ENCODE peak calls at places on chromosomes 5 and 9, in five cellular contexts. W, U, G, J and L are unnamed samples.
A peak's percentile ranks its signal among the peaks of the same experiment; 100 is the strongest.

GRCh38 chr5:98771389-98772109 is 1.9 kb upstream of the RGMB start:
- ATAC-seq in W (peak; percentile 43), J (no peak), G (peak; percentile 10), U (peak; percentile 48), L (no peak)

GRCh38 chr5:14801792-14802191 is 69.8 kb downstream of the ANKH start:
- ATAC-seq in G (no peak), J (no peak), W (no peak), U (no peak), L (no peak)

GRCh38 chr9:76378367-76379073 is 15.7 kb downstream of the RFK start:
- ATAC-seq in G (no peak), U (no peak), W (no peak), J (no peak), L (no peak)

GRCh38 chr9:37514999-37515398 is 29.3 kb downstream of the POLR1E start:
- ATAC-seq in J (no peak), U (no peak), W (no peak), G (no peak), L (no peak)

GRCh38 chr5:149872351-149873040 is 72.1 kb downstream of the PDE6A start:
- ATAC-seq in G (peak; percentile 68), W (peak; percentile 72), J (no peak), U (peak; percentile 57), L (no peak)

GRCh38 chr9:33220681-33221567 is 19.0 kb upstream of the SPINK4 start:
- ATAC-seq in U (peak; percentile 23), G (peak; percentile 74), J (no peak), W (peak; percentile 42), L (peak; percentile 53)

GRCh38 chr9:5909999-5910398 is 19.3 kb downstream of the MLANA start:
- ATAC-seq in U (no peak), J (no peak), W (no peak), G (no peak), L (no peak)

GRCh38 chr9:95626341-95626740 is 109.6 kb upstream of the PTCH1 start:
- ATAC-seq in U (no peak), W (no peak), J (no peak), G (no peak), L (no peak)

GRCh38 chr5:32138839-32139493 is 35.2 kb downstream of the GOLPH3 start:
- ATAC-seq in U (no peak), G (peak; percentile 47), J (no peak), W (no peak), L (no peak)

GRCh38 chr5:178131446-178131996 is 707 bp downstream of the RMND5B start:
- ATAC-seq in J (no peak), W (no peak), G (no peak), U (no peak), L (no peak)

GRCh38 chr9:88991066-88992030 is at the start of gene S1PR3:
- ATAC-seq in G (peak; percentile 73), U (peak; percentile 87), W (peak; percentile 80), J (peak; percentile 76), L (peak; percentile 77)

GRCh38 chr5:93691997-93692396 is 49.4 kb downstream of the POU5F2 start:
- ATAC-seq in J (no peak), W (no peak), G (no peak), U (no peak), L (no peak)

GRCh38 chr5:57551251-57551650 is 68.6 kb upstream of the ACTBL2 start:
- ATAC-seq in J (no peak), G (no peak), W (no peak), U (no peak), L (no peak)

GRCh38 chr5:65928860-65929259 is 2.5 kb downstream of the ERBIN start:
- ATAC-seq in G (no peak), U (no peak), J (no peak), W (no peak), L (no peak)

GRCh38 chr9:27602107-27602836 is 29.0 kb upstream of the C9orf72 start:
- ATAC-seq in J (no peak), U (peak; percentile 35), W (no peak), G (peak; percentile 65), L (no peak)

GRCh38 chr9:88645869-88646204 is 110.9 kb downstream of the NXNL2 start:
- ATAC-seq in G (no peak), W (peak; percentile 54), J (no peak), U (no peak), L (peak; percentile 25)

GRCh38 chr5:15746833-15747232 is 246.9 kb downstream of the FBXL7 start:
- ATAC-seq in U (peak; percentile 49), W (no peak), G (no peak), J (no peak), L (no peak)

GRCh38 chr5:58548104-58548503 is 34.8 kb upstream of the RAB3C start:
- ATAC-seq in U (no peak), W (no peak), J (no peak), G (no peak), L (no peak)

GRCh38 chr9:69877852-69878507 is 57.4 kb downstream of the CFAP95 start:
- ATAC-seq in U (peak; percentile 65), J (peak; percentile 34), W (peak; percentile 47), G (peak; percentile 82), L (peak; percentile 66)

GRCh38 chr9:73156593-73157187 is 5.0 kb downstream of the ANXA1 start:
- ATAC-seq in G (no peak), J (no peak), U (no peak), W (no peak), L (no peak)

GRCh38 chr9:115672477-115673316 is 480.9 kb upstream of the PAPPA start:
- ATAC-seq in J (no peak), G (no peak), W (peak; percentile 75), U (no peak), L (peak; percentile 74)

GRCh38 chr9:108269421-108269820 is 586.4 kb downstream of the ACTL7B start:
- ATAC-seq in J (no peak), U (no peak), W (no peak), G (no peak), L (no peak)

GRCh38 chr9:133107961-133108793 is 12.9 kb downstream of the RALGDS start:
- ATAC-seq in U (no peak), G (no peak), J (no peak), W (no peak), L (no peak)

GRCh38 chr5:122368845-122369244 is 56.8 kb downstream of the SNCAIP start:
- ATAC-seq in J (no peak), U (no peak), G (no peak), W (no peak), L (no peak)

GRCh38 chr5:74725331-74725730 is 40.3 kb downstream of the HEXB start:
- ATAC-seq in G (no peak), W (no peak), J (no peak), U (no peak), L (no peak)
- H3K36me3 ChIP-seq in G (peaks cover 86% of the 10 kb centered on the region), W (peaks cover 51% of the 10 kb centered on the region), J (peaks cover 14% of the 10 kb centered on the region), U (peaks cover 97% of the 10 kb centered on the region), L (peaks cover 97% of the 10 kb centered on the region)

GRCh38 chr9:134178394-134178780 is 14.0 kb upstream of the RNU6ATAC start:
- ATAC-seq in G (no peak), J (no peak), U (no peak), W (no peak), L (no peak)

GRCh38 chr9:134179595-134179917 is 15.2 kb upstream of the RNU6ATAC start:
- ATAC-seq in G (no peak), J (no peak), W (no peak), U (no peak), L (no peak)

GRCh38 chr9:134179918-134180785 is 15.8 kb upstream of the RNU6ATAC start:
- ATAC-seq in J (no peak), U (no peak), G (no peak), W (no peak), L (no peak)

GRCh38 chr9:134177624-134178393 is 13.4 kb upstream of the RNU6ATAC start:
- ATAC-seq in U (no peak), J (no peak), G (no peak), W (no peak), L (no peak)

DNA sequence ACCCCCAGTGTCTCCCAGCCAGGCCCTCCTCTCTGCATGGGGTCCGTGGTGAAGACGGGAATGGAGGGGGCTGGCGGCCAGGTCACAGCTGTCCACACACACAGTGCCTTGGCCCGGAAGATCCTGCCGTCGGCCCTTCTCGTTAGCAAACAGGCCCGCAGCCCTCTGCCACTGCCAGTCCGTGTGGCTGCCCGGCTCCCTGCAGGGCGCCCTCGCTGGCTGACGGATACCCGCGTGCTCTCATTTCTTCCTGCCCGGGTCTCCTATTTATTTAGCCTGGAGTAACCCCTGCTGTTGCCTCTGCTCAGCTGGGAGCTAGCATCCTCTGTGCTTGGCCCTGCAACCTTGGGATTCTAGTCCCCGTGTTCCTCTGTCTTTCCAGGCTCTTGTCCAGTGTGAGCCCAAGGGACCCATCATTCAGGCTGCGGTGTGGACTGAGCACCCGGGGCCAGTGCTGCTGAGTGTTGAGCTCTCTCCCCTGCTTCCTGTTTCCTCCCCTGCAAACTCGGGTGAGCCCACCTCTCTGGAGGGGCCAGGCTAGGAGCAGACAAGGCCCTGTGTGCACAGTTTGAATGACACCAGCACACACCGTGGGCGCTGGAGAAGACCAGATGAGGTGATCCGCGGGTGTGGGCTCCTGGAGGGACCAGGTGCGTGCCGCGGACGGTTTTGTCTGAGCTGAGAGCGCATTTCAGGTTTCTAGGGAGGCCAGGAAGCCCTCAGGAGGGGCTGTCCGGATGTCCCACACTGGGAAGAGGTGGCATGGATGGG is 14.6 kb upstream of the RNU6ATAC start:
- ATAC-seq in G (no peak), W (peak; percentile 70), U (no peak), J (no peak), L (peak; percentile 57)
- H3K36me3 ChIP-seq in G (no peaks in the 10 kb centered on the region), W (no peaks in the 10 kb centered on the region), U (no peaks in the 10 kb centered on the region), J (no peaks in the 10 kb centered on the region), L (no peaks in the 10 kb centered on the region)

DNA sequence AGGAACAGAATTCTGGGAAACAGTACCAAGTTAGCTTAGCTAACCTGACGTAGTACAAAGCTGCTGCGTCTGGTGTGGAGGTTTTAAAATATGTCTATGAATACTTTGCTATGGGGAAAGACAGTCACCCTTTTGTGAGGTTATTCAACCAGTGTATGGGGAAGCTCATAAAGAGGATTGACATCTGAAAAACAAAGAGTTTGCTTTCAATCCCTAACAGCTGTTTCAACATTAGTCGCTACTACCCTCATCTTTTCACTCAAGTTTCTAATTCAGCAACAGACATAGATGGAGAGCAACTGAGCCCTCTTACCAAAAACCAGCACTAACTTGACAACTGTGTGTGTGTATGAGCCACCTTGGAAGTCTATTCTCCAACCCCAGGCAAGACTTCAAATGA is 7.8 kb upstream of the MSANTD3 start:
- ATAC-seq in G (no peak), W (no peak), U (no peak), J (no peak), L (no peak)
- H3K36me3 ChIP-seq in G (no peaks in the 10 kb centered on the region), W (no peaks in the 10 kb centered on the region), U (no peaks in the 10 kb centered on the region), J (no peaks in the 10 kb centered on the region), L (no peaks in the 10 kb centered on the region)

GRCh38 chr5:59790399-59791130 is 103.0 kb downstream of the PDE4D start:
- ATAC-seq in U (peak; percentile 40), G (peak; percentile 44), W (peak; percentile 91), J (no peak), L (no peak)

GRCh38 chr5:59789894-59790293 is 103.6 kb downstream of the PDE4D start:
- ATAC-seq in G (no peak), W (peak; percentile 56), U (no peak), J (no peak), L (no peak)

GRCh38 chr5:59791131-59791485 is 102.4 kb downstream of the PDE4D start:
- ATAC-seq in U (no peak), G (no peak), W (no peak), J (no peak), L (no peak)

GRCh38 chr5:59793000-59793399 is 100.5 kb downstream of the PDE4D start:
- ATAC-seq in W (no peak), G (no peak), J (no peak), U (no peak), L (peak; percentile 65)

DNA sequence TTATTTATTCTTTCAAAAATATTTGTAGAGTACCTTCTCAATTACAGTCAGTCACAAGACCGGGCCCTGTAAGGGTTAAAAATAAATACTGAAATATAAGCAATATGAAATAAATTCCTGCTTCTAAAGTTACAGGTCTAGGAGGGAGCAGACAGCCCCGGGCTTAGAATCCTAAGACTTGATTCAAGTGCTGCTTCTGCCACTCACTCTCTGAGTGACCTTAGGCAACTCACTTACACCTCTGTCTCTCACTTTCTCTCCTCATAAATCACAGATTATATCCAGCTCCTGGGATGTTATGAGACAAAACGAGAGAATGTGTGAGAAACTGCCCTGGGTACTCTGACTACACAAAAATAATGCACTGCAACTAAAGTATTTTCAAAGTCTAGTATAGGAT is 101.9 kb downstream of the PDE4D start:
- ATAC-seq in J (no peak), U (no peak), G (no peak), W (no peak), L (no peak)
- H3K36me3 ChIP-seq in J (no peaks in the 10 kb centered on the region), U (no peaks in the 10 kb centered on the region), G (no peaks in the 10 kb centered on the region), W (no peaks in the 10 kb centered on the region), L (no peaks in the 10 kb centered on the region)